ENCODE peak calls at places on chromosomes 5 and 9, in ten cellular contexts. O is effector memory CD4-positive, alpha-beta T cell; I is psoas muscle; Q is heart left ventricle; Z is fibroblast of mammary gland; T is neural progenitor cell; N is stomach; K is left ventricle myocardium inferior; S is mammary epithelial cell; Y is sigmoid colon. V is an unnamed sample.
A peak's percentile ranks its signal among the peaks of the same experiment; 100 is the strongest.

GRCh38 chr5:142821733-142822487 is 51.7 kb downstream of the ARHGAP26 start:
- DNase-seq in Y (no peak), K (no peak), Z (peak; percentile 95), N (no peak), Q (no peak), O (no peak), T (no peak), I (no peak), S (peak; percentile 90), V (peak; percentile 63)

GRCh38 chr9:134053401-134053871 is 14.4 kb downstream of the BRD3 start:
- DNase-seq in S (no peak), I (peak; percentile 56), Z (no peak), K (peak; percentile 11), N (no peak), T (no peak), Y (peak; percentile 60), O (no peak), Q (no peak), V (no peak)

GRCh38 chr9:78014776-78015175 is 16.8 kb downstream of the GNAQ start:
- DNase-seq in N (no peak), O (no peak), K (no peak), T (no peak), I (no peak), Y (no peak), Z (peak; percentile 55), S (no peak), Q (no peak), V (no peak)

GRCh38 chr5:10892135-10892910 is 131.3 kb upstream of the DAP start:
- DNase-seq in I (no peak), Z (no peak), K (no peak), N (no peak), Q (no peak), S (peak; percentile 39), O (no peak), T (no peak), Y (no peak), V (no peak)

GRCh38 chr9:91770229-91770628 is 179.8 kb downstream of the ROR2 start:
- DNase-seq in O (no peak), I (no peak), T (no peak), K (no peak), Z (no peak), N (no peak), Q (no peak), S (peak; percentile 24), Y (no peak), V (no peak)

GRCh38 chr5:124596595-124597388 is 149.6 kb downstream of the ZNF608 start:
- DNase-seq in Q (no peak), S (peak; percentile 85), Z (peak; percentile 93), O (no peak), T (no peak), K (no peak), I (no peak), N (no peak), Y (no peak), V (peak; percentile 31)

GRCh38 chr9:79598562-79599345 is 27.0 kb downstream of the TLE4 start:
- DNase-seq in Q (no peak), T (no peak), N (no peak), I (no peak), S (no peak), Y (no peak), O (no peak), Z (no peak), K (no peak), V (no peak)

GRCh38 chr5:89067362-89067761 is 184.4 kb upstream of the MEF2C start:
- DNase-seq in T (no peak), I (no peak), Q (no peak), Y (no peak), Z (no peak), K (no peak), N (no peak), O (no peak), S (no peak), V (no peak)

GRCh38 chr9:6000955-6001354 is 14.5 kb downstream of the RANBP6 start:
- DNase-seq in Y (no peak), Z (no peak), S (no peak), O (no peak), I (no peak), T (no peak), N (no peak), K (no peak), Q (no peak), V (no peak)

GRCh38 chr5:148730272-148730954 is 76.1 kb upstream of the HTR4 start:
- DNase-seq in I (no peak), S (peak; percentile 39), Z (peak; percentile 71), O (no peak), Y (no peak), K (no peak), T (no peak), N (no peak), Q (no peak), V (no peak)

GRCh38 chr5:148733601-148734438 is 79.5 kb upstream of the HTR4 start:
- DNase-seq in S (peak; percentile 65), Y (peak; percentile 87), Q (peak; percentile 78), Z (peak; percentile 80), T (peak; percentile 88), K (peak; percentile 52), N (peak; percentile 88), I (peak; percentile 74), O (peak; percentile 45), V (peak; percentile 35)

GRCh38 chr5:148729182-148729581 is 74.9 kb upstream of the HTR4 start:
- DNase-seq in Q (no peak), K (no peak), Z (no peak), O (no peak), I (no peak), T (peak; percentile 26), Y (no peak), N (no peak), S (no peak), V (no peak)

GRCh38 chr5:148732692-148733091 is 78.4 kb upstream of the HTR4 start:
- DNase-seq in I (no peak), S (no peak), Z (no peak), N (no peak), T (no peak), Q (no peak), K (no peak), O (no peak), Y (no peak), V (no peak)

DNA sequence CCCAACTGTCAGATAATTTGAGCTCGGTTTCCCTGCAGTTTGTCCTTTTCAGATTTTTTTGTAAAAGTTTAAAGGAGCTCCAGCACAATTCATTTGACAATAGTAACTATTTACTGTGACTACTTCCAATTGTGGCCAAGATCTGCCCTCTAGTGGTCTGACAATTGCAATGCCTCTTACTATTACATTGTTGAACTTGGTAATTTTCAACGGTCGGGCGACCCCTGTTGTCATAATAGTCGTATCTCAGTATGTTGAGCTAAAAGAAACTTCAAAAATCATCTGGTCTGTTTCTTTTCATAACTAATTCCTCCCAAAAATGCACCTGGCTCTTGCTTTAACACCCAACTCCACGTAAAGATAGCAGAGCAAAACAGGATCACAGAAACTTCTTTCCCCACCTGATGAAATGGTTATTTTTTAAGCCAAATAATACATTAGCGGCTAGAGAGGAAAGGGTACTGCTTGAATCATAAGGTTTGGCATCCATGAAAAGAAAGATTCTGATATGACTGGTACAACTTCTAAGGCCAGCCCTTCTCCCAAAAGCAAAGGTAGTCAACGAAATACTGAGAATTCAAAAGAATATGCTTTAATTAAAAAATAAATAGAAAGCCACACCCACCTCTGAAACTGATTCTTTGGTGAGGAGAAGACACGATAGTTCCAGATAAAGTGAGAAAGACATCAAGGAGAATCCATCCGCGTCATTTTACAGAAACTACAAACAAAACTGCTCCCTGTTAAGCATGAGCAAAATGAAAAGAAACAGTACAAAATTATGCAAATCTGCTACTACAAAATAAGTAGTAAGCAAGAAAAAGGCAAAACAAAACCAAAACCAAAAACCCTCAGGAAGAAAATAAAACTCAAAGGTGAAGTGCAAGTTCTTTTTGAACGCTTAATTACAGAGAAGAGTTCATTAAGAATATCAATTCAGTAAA is 76.9 kb upstream of the HTR4 start:
- DNase-seq in I (peak; percentile 60), Y (peak; percentile 89), K (peak; percentile 32), N (peak; percentile 77), Z (peak; percentile 88), O (peak; percentile 10), Q (peak; percentile 81), T (peak; percentile 86), S (peak; percentile 64), V (peak; percentile 70)
- H3K4me3 ChIP-seq in I (no peak overlapping the region), Y (no peak overlapping the region), K (peak overlapping the region; percentile 33), N (no peak overlapping the region), Z (no peak overlapping the region), O (no peak overlapping the region), Q (no peak overlapping the region), T (no peak overlapping the region), S (no peak overlapping the region), V (no peak overlapping the region)

GRCh38 chr5:52804359-52804758 is 16.6 kb downstream of the ITGA1 start:
- DNase-seq in I (no peak), T (no peak), Y (no peak), Q (no peak), O (no peak), S (peak; percentile 11), Z (no peak), N (no peak), K (no peak), V (no peak)
- H3K4me3 ChIP-seq in I (peak overlapping the region; percentile 83), T (no peak overlapping the region), Y (peak overlapping the region; percentile 56), Q (peak overlapping the region; percentile 2), O (no peak overlapping the region), S (no peak overlapping the region), Z (no peak overlapping the region), N (no peak overlapping the region), K (peak overlapping the region; percentile 74), V (no peak overlapping the region)

GRCh38 chr5:141508808-141509611 is 20.1 kb downstream of the PCDHGC5 start:
- DNase-seq in K (peak; percentile 63), N (no peak), Z (peak; percentile 97), Q (no peak), O (no peak), I (peak; percentile 89), T (peak; percentile 93), S (peak; percentile 98), Y (peak; percentile 90), V (peak; percentile 90)
- H3K4me3 ChIP-seq in K (peak overlapping the region; percentile 53), N (peak overlapping the region; percentile 26), Z (peak overlapping the region; percentile 40), Q (peak overlapping the region; percentile 30), O (no peak overlapping the region), I (peak overlapping the region; percentile 40), T (peak overlapping the region; percentile 33), S (peak overlapping the region; percentile 35), Y (peak overlapping the region; percentile 44), V (peak overlapping the region; percentile 29)

DNA sequence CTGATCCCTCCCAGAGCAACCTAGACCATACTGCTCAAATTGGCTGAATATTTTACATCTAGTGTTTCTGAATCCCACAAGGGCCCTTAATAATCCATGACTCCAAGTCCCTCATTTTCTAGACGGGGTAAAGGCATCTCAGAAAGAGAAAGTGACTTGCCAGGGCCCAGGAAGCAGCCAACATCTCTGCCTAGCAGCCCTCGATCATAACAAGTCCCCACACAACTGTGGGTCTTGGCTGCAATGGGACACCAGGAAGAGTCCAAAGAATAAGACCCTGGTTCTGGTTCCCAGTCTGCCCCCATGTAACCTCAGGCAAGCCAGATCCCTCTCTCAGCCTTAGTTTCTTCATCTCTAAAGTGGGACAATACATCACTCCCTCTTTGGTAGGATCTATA is 6.3 kb downstream of the ANXA6 start:
- DNase-seq in Z (no peak), Q (no peak), K (no peak), T (no peak), Y (no peak), S (no peak), O (no peak), I (no peak), N (no peak), V (no peak)
- H3K4me3 ChIP-seq in Z (no peak overlapping the region), Q (no peak overlapping the region), K (no peak overlapping the region), T (no peak overlapping the region), Y (peak overlapping the region; percentile 6), S (no peak overlapping the region), O (peak overlapping the region; percentile 29), I (no peak overlapping the region), N (no peak overlapping the region), V (no peak overlapping the region)